ENCODE peak calls at places on chromosomes 2 and 18, in five cellular contexts. T is ascending aorta; A is naive thymus-derived CD4-positive, alpha-beta T cell; Z is suprapubic skin; P is tibial artery. R is an unnamed sample.

GRCh38 chr2:1745171-1746023 is 1.1 kb upstream of the PXDN start:
- DNase-seq in A (no peak), Z (peak; percentile 51), P (peak; percentile 63), T (no peak), R (no peak)

GRCh38 chr18:79575891-79576685 is 103.5 kb upstream of the CTDP1 start:
- DNase-seq in Z (peak; percentile 56), P (peak; percentile 56), T (no peak), A (no peak), R (no peak)

GRCh38 chr2:32838418-32838817 is 108.3 kb upstream of the LTBP1 start:
- DNase-seq in Z (no peak), T (no peak), A (no peak), P (no peak), R (no peak)

GRCh38 chr18:31657823-31658669 is 26.3 kb downstream of the B4GALT6 start:
- DNase-seq in A (no peak), T (no peak), P (no peak), Z (no peak), R (no peak)

GRCh38 chr2:234994340-234995321 is 42.8 kb downstream of the SH3BP4 start:
- DNase-seq in P (no peak), A (no peak), Z (no peak), T (no peak), R (no peak)

GRCh38 chr2:219570194-219570923 is 980 bp downstream of the OBSL1 start:
- DNase-seq in Z (no peak), P (no peak), A (no peak), T (no peak), R (no peak)

GRCh38 chr2:64857581-64858471 is 131.4 kb upstream of the SLC1A4 start:
- DNase-seq in Z (peak; percentile 66), T (no peak), P (peak; percentile 89), A (no peak), R (no peak)

GRCh38 chr18:37483984-37484892 is 81.4 kb downstream of the CELF4 start:
- DNase-seq in Z (no peak), A (no peak), T (no peak), P (no peak), R (no peak)

GRCh38 chr2:68764041-68764780 is 29.6 kb downstream of the ARHGAP25 start:
- DNase-seq in P (no peak), A (no peak), T (no peak), Z (no peak), R (no peak)

GRCh38 chr2:3307901-3308300 is 69.7 kb downstream of the EIPR1 start:
- DNase-seq in T (no peak), A (no peak), Z (no peak), P (no peak), R (no peak)

GRCh38 chr18:48949606-48950535 is 894 bp downstream of the SMAD7 start:
- DNase-seq in T (no peak), A (peak; percentile 38), Z (no peak), P (no peak), R (no peak)

GRCh38 chr2:86807462-86808275 is 17.0 kb upstream of the CD8A start:
- DNase-seq in T (no peak), P (peak; percentile 70), Z (no peak), A (peak; percentile 18), R (no peak)

GRCh38 chr2:9385841-9386240 is 37.5 kb downstream of the ITGB1BP1 start:
- DNase-seq in P (peak; percentile 39), T (no peak), Z (peak; percentile 30), A (no peak), R (no peak)

GRCh38 chr2:219071189-219071816 is 10.6 kb upstream of the IHH start:
- DNase-seq in P (no peak), Z (no peak), A (no peak), T (no peak), R (no peak)

GRCh38 chr2:197885587-197885986 is 81.2 kb downstream of the PLCL1 start:
- DNase-seq in Z (no peak), A (no peak), P (no peak), T (no peak), R (no peak)

GRCh38 chr2:106581755-106582430 is 94.7 kb downstream of the CD8B2 start:
- DNase-seq in T (no peak), P (peak; percentile 73), Z (no peak), A (peak; percentile 39), R (no peak)

GRCh38 chr2:238703436-238703835 is 144.4 kb upstream of the TWIST2 start:
- DNase-seq in T (no peak), A (no peak), Z (no peak), P (no peak), R (no peak)

GRCh38 chr2:240791821-240792657 is 28.0 kb downstream of the KIF1A start:
- DNase-seq in P (no peak), T (no peak), A (no peak), Z (peak; percentile 53), R (no peak)

GRCh38 chr2:238320648-238321281 is 447 bp downstream of the TRAF3IP1 start:
- DNase-seq in A (no peak), P (no peak), Z (peak; percentile 70), T (no peak), R (no peak)

GRCh38 chr18:57841568-57841967 is 38.5 kb upstream of the ATP8B1 start:
- DNase-seq in T (no peak), Z (no peak), P (no peak), A (no peak), R (no peak)

GRCh38 chr18:76564636-76565237 is 69.7 kb upstream of the ZNF516 start:
- DNase-seq in P (no peak), T (no peak), A (no peak), Z (no peak), R (no peak)

GRCh38 chr2:54429811-54430600 is 26.1 kb upstream of the SPTBN1 start:
- DNase-seq in T (no peak), Z (no peak), A (no peak), P (no peak), R (no peak)

GRCh38 chr2:54430649-54431048 is 25.5 kb upstream of the SPTBN1 start:
- DNase-seq in A (no peak), P (no peak), Z (no peak), T (no peak), R (no peak)

GRCh38 chr2:54429055-54429454 is 27.1 kb upstream of the SPTBN1 start:
- DNase-seq in T (no peak), A (no peak), Z (no peak), P (no peak), R (no peak)

GRCh38 chr2:54424555-54425163 is 31.5 kb upstream of the SPTBN1 start:
- DNase-seq in Z (no peak), P (no peak), T (no peak), A (no peak), R (no peak)

GRCh38 chr2:54428401-54428800 is 27.7 kb upstream of the SPTBN1 start:
- DNase-seq in T (no peak), P (no peak), A (no peak), Z (no peak), R (no peak)
- H3K4me1 ChIP-seq in T (peaks cover 12% of the 10 kb centered on the region), P (peaks cover 18% of the 10 kb centered on the region), A (no peaks in the 10 kb centered on the region), Z (peaks cover 39% of the 10 kb centered on the region), R (peaks cover 44% of the 10 kb centered on the region)

GRCh38 chr2:20595439-20596192 is 55.3 kb downstream of the HS1BP3 start:
- DNase-seq in Z (peak; percentile 64), T (peak; percentile 22), P (peak; percentile 72), A (no peak), R (no peak)
- H3K4me3 ChIP-seq in Z (no peak overlapping the region), T (no peak overlapping the region), P (no peak overlapping the region), A (no peak overlapping the region), R (no peak overlapping the region)

GRCh38 chr2:20752293-20752692 is 70.6 kb downstream of the LDAH start:
- DNase-seq in A (no peak), P (no peak), T (no peak), Z (no peak), R (no peak)
- H3K27ac ChIP-seq in A (no peak overlapping the region), P (no peak overlapping the region), T (no peak overlapping the region), Z (no peak overlapping the region), R (no peak overlapping the region)

GRCh38 chr2:96924775-96925747 is 55.2 kb upstream of the SEMA4C start:
- DNase-seq in P (no peak), A (peak; percentile 55), T (no peak), Z (no peak), R (no peak)

GRCh38 chr2:96927420-96928171 is 57.7 kb upstream of the SEMA4C start:
- DNase-seq in P (peak; percentile 86), Z (peak; percentile 78), T (no peak), A (no peak), R (no peak)

GRCh38 chr2:96928277-96928781 is 58.1 kb downstream of the FAM178B start:
- DNase-seq in P (peak; percentile 83), T (no peak), A (no peak), Z (no peak), R (no peak)

GRCh38 chr2:96926236-96926635 is 56.4 kb upstream of the SEMA4C start:
- DNase-seq in A (no peak), Z (no peak), P (no peak), T (no peak), R (no peak)

DNA sequence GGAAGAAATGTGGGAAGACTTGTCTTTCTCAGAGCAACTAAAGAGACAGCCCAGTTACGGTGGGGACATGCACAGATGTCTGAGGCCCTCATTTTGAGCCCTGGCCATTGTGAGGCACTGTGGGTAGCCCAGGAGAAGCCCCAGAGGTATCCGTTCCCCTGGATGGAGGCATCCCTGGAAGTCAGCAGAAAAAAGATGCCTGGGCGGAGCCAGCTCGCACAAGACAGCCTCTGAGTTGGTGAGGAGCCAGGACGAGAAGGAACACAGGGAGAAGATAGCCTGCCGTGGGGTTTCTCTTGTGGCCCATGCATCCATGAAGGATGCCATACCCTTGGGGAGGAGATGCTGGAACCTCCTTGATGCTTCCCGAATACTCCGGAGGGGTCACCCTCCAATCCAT is 56.9 kb upstream of the SEMA4C start:
- DNase-seq in P (no peak), A (no peak), Z (no peak), T (no peak), R (no peak)
- H3K4me1 ChIP-seq in P (peaks cover 7% of the 10 kb centered on the region), A (peaks cover 23% of the 10 kb centered on the region), Z (peaks cover 52% of the 10 kb centered on the region), T (peaks cover 3% of the 10 kb centered on the region), R (no peaks in the 10 kb centered on the region)